ENCODE peak calls at places on chromosome 1, in ten cellular contexts. One of them, this sample, is unnamed.

GRCh38 chr1:97143236-97143882 is 421.8 kb downstream of the PTBP2 start:
- DNase-seq in NCI-H2171 treated with DMSO at 0.1 percent for 48 hours: no peak
- DNase-seq in NCI-H146: no peak
- DNase-seq in lung: no peak
- DNase-seq in LoVo: peak; percentile 9
- DNase-seq in choroid plexus epithelial cell: no peak
- DNase-seq in Kasumi-1: no peak
- DNase-seq in activated T-helper 1 cell treated with anti-CD3 and anti-CD28 coated beads, Interleukin-12 subunit alpha, Interleukin-12 subunit beta, Interleukin-2, Interleukin-4 antibody, amounts not matched to agents 30 ng/mL and 10 ng/mL and 1 ng/mL, durations not matched to agents 14 hours and 24 hours and 36 hours: no peak
- DNase-seq in H1: no peak
- DNase-seq in CD8-positive, alpha-beta memory T cell: no peak
- DNase-seq in this sample: no peak

GRCh38 chr1:112457965-112458364 is 50.8 kb upstream of the WNT2B start:
- DNase-seq in CD8-positive, alpha-beta memory T cell: no peak
- DNase-seq in lung: no peak
- DNase-seq in activated T-helper 1 cell treated with anti-CD3 and anti-CD28 coated beads, Interleukin-12 subunit alpha, Interleukin-12 subunit beta, Interleukin-2, Interleukin-4 antibody, amounts not matched to agents 30 ng/mL and 10 ng/mL and 1 ng/mL, durations not matched to agents 14 hours and 24 hours and 36 hours: no peak
- DNase-seq in Kasumi-1: no peak
- DNase-seq in NCI-H146: no peak
- DNase-seq in choroid plexus epithelial cell: peak; percentile 53
- DNase-seq in LoVo: no peak
- DNase-seq in NCI-H2171 treated with DMSO at 0.1 percent for 48 hours: no peak
- DNase-seq in H1: no peak
- DNase-seq in this sample: no peak

GRCh38 chr1:207822602-207823451 is 71.0 kb downstream of the CD46 start:
- DNase-seq in choroid plexus epithelial cell: peak; percentile 68
- DNase-seq in NCI-H146: peak; percentile 26
- DNase-seq in CD8-positive, alpha-beta memory T cell: peak; percentile 55
- DNase-seq in activated T-helper 1 cell treated with anti-CD3 and anti-CD28 coated beads, Interleukin-12 subunit alpha, Interleukin-12 subunit beta, Interleukin-2, Interleukin-4 antibody, amounts not matched to agents 30 ng/mL and 10 ng/mL and 1 ng/mL, durations not matched to agents 14 hours and 24 hours and 36 hours: peak; percentile 48
- DNase-seq in LoVo: no peak
- DNase-seq in Kasumi-1: no peak
- DNase-seq in lung: peak; percentile 92
- DNase-seq in H1: no peak
- DNase-seq in NCI-H2171 treated with DMSO at 0.1 percent for 48 hours: peak; percentile 11
- DNase-seq in this sample: no peak

GRCh38 chr1:10537082-10537766 is 62.5 kb downstream of the PEX14 start:
- DNase-seq in Kasumi-1: no peak
- DNase-seq in NCI-H2171 treated with DMSO at 0.1 percent for 48 hours: peak; percentile 86
- DNase-seq in H1: no peak
- DNase-seq in lung: no peak
- DNase-seq in LoVo: no peak
- DNase-seq in choroid plexus epithelial cell: no peak
- DNase-seq in NCI-H146: peak; percentile 75
- DNase-seq in activated T-helper 1 cell treated with anti-CD3 and anti-CD28 coated beads, Interleukin-12 subunit alpha, Interleukin-12 subunit beta, Interleukin-2, Interleukin-4 antibody, amounts not matched to agents 30 ng/mL and 10 ng/mL and 1 ng/mL, durations not matched to agents 14 hours and 24 hours and 36 hours: no peak
- DNase-seq in CD8-positive, alpha-beta memory T cell: no peak
- DNase-seq in this sample: no peak

GRCh38 chr1:52041551-52042185 is 8.1 kb upstream of the KTI12 start:
- DNase-seq in NCI-H2171 treated with DMSO at 0.1 percent for 48 hours: no peak
- DNase-seq in NCI-H146: no peak
- DNase-seq in activated T-helper 1 cell treated with anti-CD3 and anti-CD28 coated beads, Interleukin-12 subunit alpha, Interleukin-12 subunit beta, Interleukin-2, Interleukin-4 antibody, amounts not matched to agents 30 ng/mL and 10 ng/mL and 1 ng/mL, durations not matched to agents 14 hours and 24 hours and 36 hours: no peak
- DNase-seq in H1: no peak
- DNase-seq in Kasumi-1: no peak
- DNase-seq in LoVo: no peak
- DNase-seq in choroid plexus epithelial cell: peak; percentile 11
- DNase-seq in CD8-positive, alpha-beta memory T cell: no peak
- DNase-seq in lung: no peak
- DNase-seq in this sample: no peak

GRCh38 chr1:225378880-225379279 is 49.0 kb downstream of the LBR start:
- DNase-seq in H1: peak; percentile 61
- DNase-seq in NCI-H146: peak; percentile 26
- DNase-seq in lung: no peak
- DNase-seq in LoVo: no peak
- DNase-seq in activated T-helper 1 cell treated with anti-CD3 and anti-CD28 coated beads, Interleukin-12 subunit alpha, Interleukin-12 subunit beta, Interleukin-2, Interleukin-4 antibody, amounts not matched to agents 30 ng/mL and 10 ng/mL and 1 ng/mL, durations not matched to agents 14 hours and 24 hours and 36 hours: no peak
- DNase-seq in choroid plexus epithelial cell: peak; percentile 91
- DNase-seq in NCI-H2171 treated with DMSO at 0.1 percent for 48 hours: no peak
- DNase-seq in Kasumi-1: no peak
- DNase-seq in CD8-positive, alpha-beta memory T cell: no peak
- DNase-seq in this sample: no peak

GRCh38 chr1:160105155-160105554 is 6.7 kb upstream of the IGSF8 start:
- DNase-seq in lung: no peak
- DNase-seq in activated T-helper 1 cell treated with anti-CD3 and anti-CD28 coated beads, Interleukin-12 subunit alpha, Interleukin-12 subunit beta, Interleukin-2, Interleukin-4 antibody, amounts not matched to agents 30 ng/mL and 10 ng/mL and 1 ng/mL, durations not matched to agents 14 hours and 24 hours and 36 hours: no peak
- DNase-seq in H1: no peak
- DNase-seq in choroid plexus epithelial cell: no peak
- DNase-seq in NCI-H146: no peak
- DNase-seq in Kasumi-1: no peak
- DNase-seq in NCI-H2171 treated with DMSO at 0.1 percent for 48 hours: no peak
- DNase-seq in CD8-positive, alpha-beta memory T cell: no peak
- DNase-seq in LoVo: no peak
- DNase-seq in this sample: no peak

GRCh38 chr1:77100870-77101269 is 118.4 kb downstream of the PIGK start:
- DNase-seq in choroid plexus epithelial cell: peak; percentile 34
- DNase-seq in Kasumi-1: no peak
- DNase-seq in NCI-H146: no peak
- DNase-seq in LoVo: no peak
- DNase-seq in activated T-helper 1 cell treated with anti-CD3 and anti-CD28 coated beads, Interleukin-12 subunit alpha, Interleukin-12 subunit beta, Interleukin-2, Interleukin-4 antibody, amounts not matched to agents 30 ng/mL and 10 ng/mL and 1 ng/mL, durations not matched to agents 14 hours and 24 hours and 36 hours: no peak
- DNase-seq in NCI-H2171 treated with DMSO at 0.1 percent for 48 hours: no peak
- DNase-seq in CD8-positive, alpha-beta memory T cell: no peak
- DNase-seq in lung: no peak
- DNase-seq in H1: no peak
- DNase-seq in this sample: no peak

GRCh38 chr1:94648225-94649007 is 106.9 kb upstream of the F3 start:
- DNase-seq in Kasumi-1: no peak
- DNase-seq in CD8-positive, alpha-beta memory T cell: no peak
- DNase-seq in lung: no peak
- DNase-seq in LoVo: peak; percentile 57
- DNase-seq in NCI-H146: no peak
- DNase-seq in choroid plexus epithelial cell: peak; percentile 99
- DNase-seq in NCI-H2171 treated with DMSO at 0.1 percent for 48 hours: no peak
- DNase-seq in activated T-helper 1 cell treated with anti-CD3 and anti-CD28 coated beads, Interleukin-12 subunit alpha, Interleukin-12 subunit beta, Interleukin-2, Interleukin-4 antibody, amounts not matched to agents 30 ng/mL and 10 ng/mL and 1 ng/mL, durations not matched to agents 14 hours and 24 hours and 36 hours: no peak
- DNase-seq in H1: peak; percentile 29
- DNase-seq in this sample: no peak

GRCh38 chr1:153597206-153597605 is 15.7 kb downstream of the S100A16 start:
- DNase-seq in Kasumi-1: no peak
- DNase-seq in H1: no peak
- DNase-seq in choroid plexus epithelial cell: peak; percentile 47
- DNase-seq in NCI-H2171 treated with DMSO at 0.1 percent for 48 hours: no peak
- DNase-seq in NCI-H146: no peak
- DNase-seq in lung: no peak
- DNase-seq in activated T-helper 1 cell treated with anti-CD3 and anti-CD28 coated beads, Interleukin-12 subunit alpha, Interleukin-12 subunit beta, Interleukin-2, Interleukin-4 antibody, amounts not matched to agents 30 ng/mL and 10 ng/mL and 1 ng/mL, durations not matched to agents 14 hours and 24 hours and 36 hours: no peak
- DNase-seq in CD8-positive, alpha-beta memory T cell: no peak
- DNase-seq in LoVo: peak; percentile 52
- DNase-seq in this sample: no peak